ENCODE peak calls at places on chromosomes 4 and X, in four cellular contexts. R is K562, E is HepG2, C is GM12878. F is an unnamed sample.

GRCh38 chr4:140851032-140851636 is 94.9 kb upstream of the TBC1D9 start:
- DNase-seq in R (peak; percentile 53), E (peak; percentile 53), C (peak; percentile 33), F (peak; percentile 66)

GRCh38 chr4:87370071-87370470 is 20.9 kb downstream of the HSD17B11 start:
- DNase-seq in R (no peak), E (no peak), C (no peak), F (no peak)

GRCh38 chrX:13939741-13940597 is 89.7 kb downstream of the GEMIN8 start:
- DNase-seq in R (no peak), E (no peak), C (no peak), F (no peak)

GRCh38 chrX:10350991-10351390 is 194.2 kb downstream of the CLCN4 start:
- DNase-seq in R (no peak), E (no peak), C (no peak), F (no peak)

GRCh38 chr4:8615921-8616787 is 23.6 kb downstream of the CPZ start:
- DNase-seq in R (no peak), E (no peak), C (no peak), F (no peak)

GRCh38 chr4:111510535-111510934 is 634.7 kb upstream of the FAM241A start:
- DNase-seq in R (no peak), E (no peak), C (no peak), F (no peak)

GRCh38 chr4:1711055-1711905 is 839 bp downstream of the SLBP start:
- DNase-seq in R (peak; percentile 44), E (no peak), C (no peak), F (peak; percentile 26)

GRCh38 chr4:2256156-2256731 is 5.7 kb downstream of the MXD4 start:
- DNase-seq in R (no peak), E (no peak), C (no peak), F (no peak)

GRCh38 chrX:276588-277171 is 4.5 kb upstream of the PLCXD1 start:
- DNase-seq in R (peak; percentile 27), E (no peak), C (no peak), F (no peak)

GRCh38 chrX:128800138-128800537 is 723.2 kb downstream of the SMARCA1 start:
- DNase-seq in R (no peak), E (no peak), C (no peak), F (no peak)

GRCh38 chr4:38056024-38056685 is 96.0 kb downstream of the PTTG2 start:
- DNase-seq in R (no peak), E (no peak), C (no peak), F (no peak)

DNA sequence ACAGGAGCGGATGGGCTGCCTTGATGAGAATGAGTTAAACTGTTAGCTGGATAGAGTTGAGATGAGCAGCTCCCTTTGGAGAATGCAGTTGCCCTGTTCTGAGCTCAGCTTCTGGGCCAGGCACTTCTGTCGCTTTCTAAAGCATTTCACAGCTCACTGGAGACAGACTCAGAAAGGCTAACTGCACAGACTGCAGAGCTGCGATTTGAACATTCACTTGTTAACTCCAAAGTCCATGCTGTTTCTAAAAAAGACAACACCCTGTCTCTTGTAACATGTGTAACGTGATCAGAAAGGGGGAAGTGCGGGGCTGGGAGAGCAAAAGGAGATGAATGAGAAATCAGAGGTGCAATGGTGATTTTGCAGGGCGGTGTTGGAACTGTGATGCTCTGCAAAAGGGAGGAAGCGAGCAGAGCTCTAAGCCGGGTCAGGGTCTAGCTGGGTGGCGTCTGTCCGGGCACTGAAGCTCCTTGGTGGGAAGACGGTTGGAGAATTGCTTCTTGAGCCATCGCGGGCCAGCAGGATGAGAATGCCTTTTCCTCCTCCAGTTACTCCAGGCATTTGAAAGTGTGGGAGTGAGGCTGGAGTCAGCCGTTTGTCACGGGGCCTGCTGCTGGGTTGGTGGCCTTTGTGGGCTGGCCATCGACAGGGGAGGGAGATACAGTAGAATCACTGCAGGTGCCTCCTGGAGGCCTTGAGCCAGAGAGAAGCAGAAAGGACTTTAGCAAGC is 20.3 kb downstream of the TBC1D14 start:
- DNase-seq in R (no peak), E (peak; percentile 85), C (no peak), F (no peak)
- TF ChIP-seq BHLHE40 in R (no peak), E (peak; percentile 39), C (no peak), F (no peak)

GRCh38 chr4:6378493-6379445 is 93.6 kb downstream of the PPP2R2C start:
- DNase-seq in R (no peak), E (no peak), C (no peak), F (no peak)
- TF ChIP-seq FOXM1 in R (no peak), E (no peak), C (no peak), F (no peak)

GRCh38 chr4:108170729-108171540 is 2.2 kb upstream of the LEF1 start:
- DNase-seq in R (peak; percentile 30), E (no peak), C (no peak), F (peak; percentile 23)
- TF ChIP-seq TARDBP in R (no peak), E (no peak), C (no peak), F (no peak)

GRCh38 chrX:76253432-76253831 is 80.6 kb downstream of the PBDC1 start:
- DNase-seq in R (peak; percentile 11), E (peak; percentile 45), C (peak; percentile 30), F (peak; percentile 54)
- TF ChIP-seq BHLHE40 in R (no peak), E (no peak), C (no peak), F (no peak)

GRCh38 chr4:71110499-71110898 is 117.0 kb downstream of the DCK start:
- DNase-seq in R (no peak), E (no peak), C (no peak), F (no peak)
- TF ChIP-seq FOXM1 in R (no peak), E (no peak), C (no peak), F (no peak)

F was measured in HEK293T.